ENCODE peak calls at places on chromosomes 13 and 19, in four cellular contexts. M is heart right ventricle, A is tibial nerve, Q is Peyer's patch. E is an unnamed sample.

GRCh38 chr13:50107205-50107604 is 92.0 kb downstream of the KCNRG start:
- DNase-seq in Q (no peak), M (no peak), A (no peak), E (no peak)

GRCh38 chr19:41871573-41872383 is 5.3 kb upstream of the CD79A start:
- DNase-seq in M (no peak), A (no peak), Q (no peak), E (no peak)

GRCh38 chr13:113410472-113411201 is 42.7 kb downstream of the ADPRHL1 start:
- DNase-seq in M (no peak), A (peak; percentile 30), Q (peak; percentile 50), E (peak; percentile 53)

GRCh38 chr19:48308695-48309586 is 16.4 kb upstream of the EMP3 start:
- DNase-seq in A (no peak), Q (no peak), M (no peak), E (peak; percentile 55)

GRCh38 chr13:76812971-76813691 is 73.1 kb downstream of the KCTD12 start:
- DNase-seq in A (peak; percentile 60), Q (no peak), M (peak; percentile 35), E (no peak)

GRCh38 chr13:75550159-75550567 is 572 bp downstream of the UCHL3 start:
- DNase-seq in Q (no peak), A (no peak), M (no peak), E (no peak)

GRCh38 chr13:27973956-27974662 is 5.0 kb upstream of the CDX2 start:
- DNase-seq in Q (no peak), M (no peak), A (no peak), E (no peak)

GRCh38 chr19:38183227-38183914 is 40.7 kb downstream of the DPF1 start:
- DNase-seq in A (peak; percentile 17), M (peak; percentile 65), Q (no peak), E (no peak)

GRCh38 chr19:17511724-17512573 is 500 bp downstream of the PGLS start:
- DNase-seq in A (peak; percentile 65), Q (peak; percentile 92), M (peak; percentile 90), E (peak; percentile 91)

GRCh38 chr19:47229674-47230121 is 1.3 kb downstream of the BBC3 start:
- DNase-seq in Q (no peak), A (peak; percentile 34), M (no peak), E (peak; percentile 9)

GRCh38 chr19:49949735-49950589 is 11.0 kb downstream of the SIGLEC11 start:
- DNase-seq in Q (no peak), A (no peak), M (no peak), E (no peak)

GRCh38 chr19:14409157-14410053 is 9.7 kb downstream of the DDX39A start:
- DNase-seq in M (no peak), Q (no peak), A (no peak), E (no peak)

GRCh38 chr19:9165256-9165655 is 13.5 kb upstream of the OR7D2 start:
- DNase-seq in M (no peak), A (no peak), Q (no peak), E (no peak)

GRCh38 chr19:42478765-42479307 is 36.1 kb upstream of the CXCL17 start:
- DNase-seq in M (no peak), Q (no peak), A (no peak), E (no peak)

GRCh38 chr19:58555369-58555885 is 522 bp upstream of the CHMP2A start:
- DNase-seq in M (no peak), Q (no peak), A (no peak), E (no peak)

GRCh38 chr19:58558066-58558622 is at the start of gene UBE2M:
- DNase-seq in M (peak; percentile 63), Q (no peak), A (peak; percentile 40), E (no peak)

GRCh38 chr19:58555920-58556632 is 1.2 kb upstream of the CHMP2A start:
- DNase-seq in A (no peak), M (no peak), Q (no peak), E (no peak)

GRCh38 chr19:58557253-58558065 is 952 bp downstream of the UBE2M start:
- DNase-seq in M (no peak), Q (no peak), A (no peak), E (no peak)

GRCh38 chr19:58556633-58557252 is 1.7 kb downstream of the UBE2M start:
- DNase-seq in A (no peak), M (no peak), Q (no peak), E (no peak)
- H3K27ac ChIP-seq in A (peak overlapping the region; percentile 100), M (no peak overlapping the region), Q (peak overlapping the region; percentile 100), E (no peak overlapping the region)

DNA sequence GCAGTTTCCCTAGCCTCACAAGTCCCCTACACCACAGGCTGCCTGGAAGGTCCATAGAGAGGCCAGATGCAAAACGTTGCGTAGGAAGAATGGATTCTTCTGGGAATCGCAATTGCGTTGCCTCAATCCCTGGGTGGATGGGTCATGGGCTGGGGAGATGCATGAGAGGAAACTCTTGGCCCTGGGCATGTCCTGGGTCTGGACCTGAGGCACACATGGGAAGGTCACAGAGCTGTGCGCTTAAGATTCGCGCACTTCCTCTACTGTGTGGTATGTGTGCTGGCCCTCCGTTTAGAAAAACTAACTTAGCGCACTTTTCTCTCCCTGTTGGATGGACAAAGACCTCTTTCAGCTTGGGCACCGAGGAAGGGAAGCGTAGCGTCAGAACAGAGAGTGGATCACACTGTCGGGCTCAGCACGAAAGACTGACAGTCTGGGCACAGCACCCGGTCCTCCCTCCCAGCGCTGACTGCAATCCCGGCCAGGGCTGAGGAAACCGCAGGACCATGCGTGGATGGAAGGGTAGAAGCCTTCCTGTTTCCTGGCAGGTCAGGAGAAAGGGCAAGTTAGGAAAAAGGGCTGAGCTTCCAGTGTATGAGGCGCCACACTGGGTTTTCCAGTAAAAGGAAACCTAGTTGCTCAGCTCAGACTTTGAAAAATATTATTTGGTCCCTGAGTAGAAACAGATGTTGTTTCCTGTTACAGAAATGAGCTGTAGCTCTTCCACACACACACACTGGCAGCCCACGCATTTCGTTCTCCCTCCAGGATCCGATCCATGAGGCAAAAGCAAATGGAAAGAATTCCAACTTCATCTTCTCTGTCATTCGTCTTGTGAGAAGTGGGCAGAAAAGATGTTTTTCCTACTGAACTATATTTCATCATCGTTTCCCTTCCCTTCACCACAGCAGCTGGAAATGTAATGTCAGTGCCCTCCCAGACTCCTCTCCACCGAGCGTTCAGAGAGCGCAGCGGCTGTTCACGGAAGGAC is 86.0 kb downstream of the ING1 start:
- DNase-seq in A (peak; percentile 33), M (no peak), Q (no peak), E (no peak)
- H3K4me3 ChIP-seq in A (peak overlapping the region; percentile 17), M (peak overlapping the region; percentile 40), Q (peak overlapping the region; percentile 22), E (peak overlapping the region; percentile 41)

DNA sequence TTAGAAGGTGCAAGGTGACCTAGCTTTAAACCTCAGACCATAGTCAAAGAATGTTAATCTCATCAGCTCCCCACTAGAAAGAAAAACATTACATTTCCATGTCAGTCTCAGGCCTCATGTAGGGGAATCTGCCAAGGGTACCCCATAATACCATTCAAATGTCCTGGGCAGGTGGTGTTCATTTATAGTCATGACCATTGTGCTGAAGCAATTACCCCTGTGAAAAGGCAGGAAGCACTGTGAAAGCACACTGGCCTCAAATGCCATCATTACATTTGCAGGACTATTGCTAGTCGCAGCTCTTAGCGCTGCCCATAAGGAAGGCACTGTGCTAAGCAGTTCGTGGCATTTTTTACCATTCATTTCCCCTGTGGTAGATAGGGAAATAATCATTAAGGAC is 109.0 kb downstream of the LHFPL6 start:
- DNase-seq in M (no peak), A (no peak), Q (no peak), E (no peak)
- H3K27ac ChIP-seq in M (no peak overlapping the region), A (no peak overlapping the region), Q (no peak overlapping the region), E (no peak overlapping the region)

DNA sequence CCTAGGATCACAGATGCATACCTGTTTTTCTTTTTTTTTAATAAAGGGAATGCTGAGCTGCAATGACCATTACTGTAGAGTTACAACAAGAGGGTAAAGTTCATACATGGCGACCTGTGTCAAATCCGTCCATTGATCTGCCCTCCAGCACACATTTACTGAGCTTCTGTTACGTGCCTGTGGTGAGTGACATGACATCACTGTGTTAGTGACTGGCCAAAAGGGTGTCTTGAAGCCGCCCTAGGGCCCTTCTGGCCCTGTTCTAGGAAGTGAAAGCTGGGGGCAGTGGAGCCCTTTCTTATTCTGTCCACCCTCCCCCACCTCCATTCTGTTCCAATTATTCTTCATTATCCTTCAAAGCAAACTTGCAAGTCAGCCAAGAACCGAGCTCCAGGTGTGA is 66.3 kb downstream of the ZIC5 start:
- DNase-seq in M (no peak), A (no peak), Q (no peak), E (no peak)
- H3K4me3 ChIP-seq in M (no peak overlapping the region), A (no peak overlapping the region), Q (no peak overlapping the region), E (no peak overlapping the region)

GRCh38 chr13:48437381-48437780 is 24.5 kb upstream of the LPAR6 start:
- DNase-seq in M (peak; percentile 73), A (peak; percentile 66), Q (no peak), E (no peak)
- H3K27ac ChIP-seq in M (no peak overlapping the region), A (peak overlapping the region; percentile 45), Q (no peak overlapping the region), E (no peak overlapping the region)